ENCODE peak calls at places on chromosomes 5 and 9, in five cellular contexts. Z is tibial artery; L is OCI-M1; E is stimulated activated CD8-positive, alpha-beta memory T cell treated with anti-CD3 and anti-CD28 coated beads, Interleukin-7, amount 100 ng/mL, for 24 hours; D is immature natural killer cell. K is an unnamed sample.

GRCh38 chr5:172785429-172786088 is 14.6 kb upstream of the DUSP1 start:
- DNase-seq in D (no peak), E (no peak), Z (no peak), L (no peak), K (no peak)

GRCh38 chr9:133991964-133992779 is at the start of gene VAV2:
- DNase-seq in L (peak; percentile 27), Z (peak; percentile 58), E (no peak), D (peak; percentile 48), K (peak; percentile 51)

GRCh38 chr9:115369322-115369957 is 251.5 kb upstream of the TNC start:
- DNase-seq in L (peak; percentile 9), Z (no peak), D (no peak), E (no peak), K (peak; percentile 79)

GRCh38 chr5:11719888-11720481 is 184.3 kb downstream of the CTNND2 start:
- DNase-seq in D (peak; percentile 56), E (no peak), L (peak; percentile 76), Z (peak; percentile 48), K (no peak)

GRCh38 chr5:3220201-3220600 is 375.4 kb upstream of the IRX1 start:
- DNase-seq in Z (no peak), D (no peak), L (no peak), E (no peak), K (no peak)

GRCh38 chr9:89791754-89792153 is 186.9 kb downstream of the GADD45G start:
- DNase-seq in D (no peak), E (no peak), L (no peak), Z (no peak), K (no peak)

GRCh38 chr5:155726267-155726666 is 600.7 kb upstream of the SGCD start:
- DNase-seq in E (no peak), Z (no peak), L (peak; percentile 20), D (no peak), K (no peak)

GRCh38 chr9:77714077-77714549 is 66.0 kb upstream of the GNA14 start:
- DNase-seq in L (no peak), E (no peak), Z (no peak), D (no peak), K (peak; percentile 26)

GRCh38 chr5:43041669-43042175 is 1.6 kb upstream of the ANXA2R start:
- DNase-seq in L (peak; percentile 89), E (no peak), D (peak; percentile 87), Z (peak; percentile 60), K (peak; percentile 87)

GRCh38 chr5:160036884-160037283 is 27.9 kb downstream of the TTC1 start:
- DNase-seq in D (no peak), E (no peak), Z (no peak), L (no peak), K (no peak)

GRCh38 chr9:36461341-36461740 is 61.3 kb upstream of the RNF38 start:
- DNase-seq in D (no peak), E (no peak), L (no peak), Z (no peak), K (no peak)

GRCh38 chr9:121765021-121765950 is 113.9 kb downstream of the DAB2IP start:
- DNase-seq in Z (peak; percentile 70), E (no peak), L (peak; percentile 5), D (no peak), K (peak; percentile 71)

GRCh38 chr9:94944623-94945022 is 218.1 kb downstream of the AOPEP start:
- DNase-seq in E (no peak), Z (no peak), L (no peak), D (no peak), K (peak; percentile 71)

GRCh38 chr9:38026840-38027527 is 42.0 kb downstream of the SHB start:
- DNase-seq in D (no peak), L (no peak), E (no peak), Z (no peak), K (no peak)

GRCh38 chr5:172110921-172111873 is 76.8 kb downstream of the STK10 start:
- DNase-seq in Z (no peak), D (peak; percentile 67), E (peak; percentile 67), L (peak; percentile 96), K (no peak)

GRCh38 chr9:122931851-122932199 is 513 bp upstream of the ZBTB26 start:
- DNase-seq in E (no peak), D (no peak), Z (no peak), L (no peak), K (no peak)

GRCh38 chr9:93093081-93093448 is 3.0 kb upstream of the CARD19 start:
- DNase-seq in D (no peak), Z (no peak), L (no peak), E (no peak), K (no peak)

GRCh38 chr9:4828776-4829175 is 36.0 kb downstream of the RCL1 start:
- DNase-seq in E (no peak), Z (no peak), L (peak; percentile 100), D (no peak), K (peak; percentile 48)

GRCh38 chr5:68759593-68759992 is 334.2 kb upstream of the SLC30A5 start:
- DNase-seq in D (no peak), L (no peak), Z (no peak), E (no peak), K (no peak)

GRCh38 chr9:85045271-85045670 is 375.7 kb downstream of the NTRK2 start:
- DNase-seq in E (no peak), Z (no peak), L (no peak), D (no peak), K (no peak)

GRCh38 chr5:163867738-163868137 is 362.3 kb downstream of the MAT2B start:
- DNase-seq in D (no peak), E (no peak), L (peak; percentile 9), Z (no peak), K (no peak)

K was measured in HCEC 1CT.